ENCODE peak calls at places on chromosomes 16 and 17, in seven cellular contexts. One of them, this sample, is unnamed.

GRCh38 chr16:2963074-2963610 is 933 bp upstream of the KREMEN2 start:
- DNase-seq in IMR-90: no peak
- DNase-seq in trophoblast cell: no peak
- DNase-seq in neuronal stem cell: no peak
- DNase-seq in mesendoderm: no peak
- DNase-seq in H9: no peak
- DNase-seq in mesenchymal stem cell: no peak
- DNase-seq in this sample: no peak

GRCh38 chr17:74113326-74113725 is 90.2 kb upstream of the RPL38 start:
- DNase-seq in IMR-90: no peak
- DNase-seq in trophoblast cell: no peak
- DNase-seq in neuronal stem cell: no peak
- DNase-seq in mesendoderm: no peak
- DNase-seq in H9: no peak
- DNase-seq in mesenchymal stem cell: no peak
- DNase-seq in this sample: no peak

GRCh38 chr17:2755941-2756724 is 6.7 kb upstream of the CCDC92B start:
- DNase-seq in IMR-90: no peak
- DNase-seq in trophoblast cell: no peak
- DNase-seq in neuronal stem cell: peak
- DNase-seq in mesendoderm: peak
- DNase-seq in H9: peak
- DNase-seq in mesenchymal stem cell: no peak
- DNase-seq in this sample: no peak

GRCh38 chr17:20028436-20028835 is 19.3 kb downstream of the SPECC1 start:
- DNase-seq in IMR-90: no peak
- DNase-seq in trophoblast cell: no peak
- DNase-seq in neuronal stem cell: no peak
- DNase-seq in mesendoderm: no peak
- DNase-seq in H9: no peak
- DNase-seq in mesenchymal stem cell: no peak
- DNase-seq in this sample: no peak

GRCh38 chr17:56699186-56699895 is 105.8 kb downstream of the NOG start:
- DNase-seq in IMR-90: peak
- DNase-seq in trophoblast cell: peak
- DNase-seq in neuronal stem cell: peak
- DNase-seq in mesendoderm: peak
- DNase-seq in H9: peak
- DNase-seq in mesenchymal stem cell: peak
- DNase-seq in this sample: peak

GRCh38 chr17:50260501-50260911 is 13.8 kb upstream of the TMEM92 start:
- DNase-seq in IMR-90: no peak
- DNase-seq in trophoblast cell: no peak
- DNase-seq in neuronal stem cell: no peak
- DNase-seq in mesendoderm: no peak
- DNase-seq in H9: no peak
- DNase-seq in mesenchymal stem cell: no peak
- DNase-seq in this sample: no peak

GRCh38 chr16:15576960-15577958 is 65.7 kb downstream of the MARF1 start:
- DNase-seq in IMR-90: no peak
- DNase-seq in trophoblast cell: no peak
- DNase-seq in neuronal stem cell: no peak
- DNase-seq in mesendoderm: no peak
- DNase-seq in H9: no peak
- DNase-seq in mesenchymal stem cell: no peak
- DNase-seq in this sample: no peak

GRCh38 chr16:79601092-79601977 is 798 bp upstream of the MAF start:
- DNase-seq in IMR-90: no peak
- DNase-seq in trophoblast cell: peak
- DNase-seq in neuronal stem cell: peak
- DNase-seq in mesendoderm: peak
- DNase-seq in H9: peak
- DNase-seq in mesenchymal stem cell: peak
- DNase-seq in this sample: no peak

GRCh38 chr16:10961231-10961630 is 16.9 kb downstream of the CLEC16A start:
- DNase-seq in IMR-90: peak
- DNase-seq in trophoblast cell: peak
- DNase-seq in neuronal stem cell: no peak
- DNase-seq in mesendoderm: peak
- DNase-seq in H9: no peak
- DNase-seq in mesenchymal stem cell: peak
- DNase-seq in this sample: no peak

GRCh38 chr17:42673885-42674754 is 2.7 kb downstream of the PLEKHH3 start:
- DNase-seq in IMR-90: peak
- DNase-seq in trophoblast cell: no peak
- DNase-seq in neuronal stem cell: no peak
- DNase-seq in mesendoderm: peak
- DNase-seq in H9: peak
- DNase-seq in mesenchymal stem cell: peak
- DNase-seq in this sample: peak

GRCh38 chr16:48963901-48964615 is 317.6 kb downstream of the CBLN1 start:
- DNase-seq in IMR-90: peak
- DNase-seq in trophoblast cell: peak
- DNase-seq in neuronal stem cell: no peak
- DNase-seq in mesendoderm: peak
- DNase-seq in H9: no peak
- DNase-seq in mesenchymal stem cell: peak
- DNase-seq in this sample: no peak

GRCh38 chr17:41494524-41494923 is 4.8 kb upstream of the KRT36 start:
- DNase-seq in IMR-90: peak
- DNase-seq in trophoblast cell: no peak
- DNase-seq in neuronal stem cell: no peak
- DNase-seq in mesendoderm: peak
- DNase-seq in H9: no peak
- DNase-seq in mesenchymal stem cell: peak
- DNase-seq in this sample: no peak

GRCh38 chr17:41976142-41976768 is 9.7 kb downstream of the CNP start:
- DNase-seq in IMR-90: no peak
- DNase-seq in trophoblast cell: no peak
- DNase-seq in neuronal stem cell: no peak
- DNase-seq in mesendoderm: no peak
- DNase-seq in H9: no peak
- DNase-seq in mesenchymal stem cell: no peak
- DNase-seq in this sample: no peak

GRCh38 chr16:58937661-58938060 is 203.5 kb upstream of the GOT2 start:
- DNase-seq in IMR-90: no peak
- DNase-seq in trophoblast cell: no peak
- DNase-seq in neuronal stem cell: no peak
- DNase-seq in mesendoderm: no peak
- DNase-seq in H9: no peak
- DNase-seq in mesenchymal stem cell: no peak
- DNase-seq in this sample: no peak

GRCh38 chr16:10929853-10930754 is 12.2 kb downstream of the DEXI start:
- DNase-seq in IMR-90: no peak
- DNase-seq in trophoblast cell: no peak
- DNase-seq in neuronal stem cell: no peak
- DNase-seq in mesendoderm: no peak
- DNase-seq in H9: no peak
- DNase-seq in mesenchymal stem cell: no peak
- DNase-seq in this sample: no peak

GRCh38 chr17:37737971-37738370 is 6.9 kb downstream of the HNF1B start:
- DNase-seq in IMR-90: peak
- DNase-seq in trophoblast cell: no peak
- DNase-seq in neuronal stem cell: no peak
- DNase-seq in mesendoderm: peak
- DNase-seq in H9: no peak
- DNase-seq in mesenchymal stem cell: peak
- DNase-seq in this sample: no peak

GRCh38 chr16:11094075-11094593 is 149.8 kb downstream of the CLEC16A start:
- DNase-seq in IMR-90: peak
- DNase-seq in trophoblast cell: peak
- DNase-seq in neuronal stem cell: no peak
- DNase-seq in mesendoderm: peak
- DNase-seq in H9: no peak
- DNase-seq in mesenchymal stem cell: peak
- DNase-seq in this sample: no peak

GRCh38 chr17:68599091-68599872 is 1.9 kb downstream of the FAM20A start:
- DNase-seq in IMR-90: no peak
- DNase-seq in trophoblast cell: no peak
- DNase-seq in neuronal stem cell: no peak
- DNase-seq in mesendoderm: no peak
- DNase-seq in H9: no peak
- DNase-seq in mesenchymal stem cell: peak
- DNase-seq in this sample: no peak

GRCh38 chr16:85396879-85397871 is 215.9 kb upstream of the GSE1 start:
- DNase-seq in IMR-90: no peak
- DNase-seq in trophoblast cell: peak
- DNase-seq in neuronal stem cell: no peak
- DNase-seq in mesendoderm: no peak
- DNase-seq in H9: peak
- DNase-seq in mesenchymal stem cell: peak
- DNase-seq in this sample: peak

GRCh38 chr17:29836643-29837042 is 93.4 kb downstream of the SSH2 start:
- DNase-seq in IMR-90: peak
- DNase-seq in trophoblast cell: no peak
- DNase-seq in neuronal stem cell: no peak
- DNase-seq in mesendoderm: no peak
- DNase-seq in H9: no peak
- DNase-seq in mesenchymal stem cell: peak
- DNase-seq in this sample: no peak

GRCh38 chr17:3796110-3796821 is 4.7 kb downstream of the ITGAE start:
- DNase-seq in IMR-90: no peak
- DNase-seq in trophoblast cell: no peak
- DNase-seq in neuronal stem cell: no peak
- DNase-seq in mesendoderm: no peak
- DNase-seq in H9: no peak
- DNase-seq in mesenchymal stem cell: no peak
- DNase-seq in this sample: no peak

GRCh38 chr17:30363715-30364202 is 15.0 kb upstream of the CPD start:
- DNase-seq in IMR-90: peak
- DNase-seq in trophoblast cell: peak
- DNase-seq in neuronal stem cell: no peak
- DNase-seq in mesendoderm: no peak
- DNase-seq in H9: no peak
- DNase-seq in mesenchymal stem cell: peak
- DNase-seq in this sample: no peak

GRCh38 chr17:37312137-37312923 is 63.5 kb upstream of the C17orf78 start:
- DNase-seq in IMR-90: no peak
- DNase-seq in trophoblast cell: no peak
- DNase-seq in neuronal stem cell: no peak
- DNase-seq in mesendoderm: peak
- DNase-seq in H9: no peak
- DNase-seq in mesenchymal stem cell: peak
- DNase-seq in this sample: no peak

GRCh38 chr16:12532871-12533610 is 270.6 kb downstream of the CPPED1 start:
- DNase-seq in IMR-90: no peak
- DNase-seq in trophoblast cell: no peak
- DNase-seq in neuronal stem cell: no peak
- DNase-seq in mesendoderm: no peak
- DNase-seq in H9: no peak
- DNase-seq in mesenchymal stem cell: no peak
- DNase-seq in this sample: no peak

GRCh38 chr17:4870850-4871249 is 28.5 kb upstream of the C17orf107 start:
- DNase-seq in IMR-90: no peak
- DNase-seq in trophoblast cell: no peak
- DNase-seq in neuronal stem cell: no peak
- DNase-seq in mesendoderm: no peak
- DNase-seq in H9: no peak
- DNase-seq in mesenchymal stem cell: no peak
- DNase-seq in this sample: no peak

GRCh38 chr17:43995150-43995471 is 9.3 kb upstream of the NAGS start:
- DNase-seq in IMR-90: no peak
- DNase-seq in trophoblast cell: no peak
- DNase-seq in neuronal stem cell: no peak
- DNase-seq in mesendoderm: no peak
- DNase-seq in H9: no peak
- DNase-seq in mesenchymal stem cell: no peak
- DNase-seq in this sample: no peak

GRCh38 chr17:43987131-43988021 is 17.0 kb upstream of the NAGS start:
- DNase-seq in IMR-90: no peak
- DNase-seq in trophoblast cell: no peak
- DNase-seq in neuronal stem cell: no peak
- DNase-seq in mesendoderm: no peak
- DNase-seq in H9: no peak
- DNase-seq in mesenchymal stem cell: no peak
- DNase-seq in this sample: no peak

GRCh38 chr17:43988301-43988700 is 16.1 kb upstream of the NAGS start:
- DNase-seq in IMR-90: no peak
- DNase-seq in trophoblast cell: no peak
- DNase-seq in neuronal stem cell: no peak
- DNase-seq in mesendoderm: no peak
- DNase-seq in H9: no peak
- DNase-seq in mesenchymal stem cell: no peak
- DNase-seq in this sample: no peak

GRCh38 chr17:43994272-43995149 is 9.9 kb upstream of the NAGS start:
- DNase-seq in IMR-90: peak
- DNase-seq in trophoblast cell: peak
- DNase-seq in neuronal stem cell: no peak
- DNase-seq in mesendoderm: peak
- DNase-seq in H9: peak
- DNase-seq in mesenchymal stem cell: peak
- DNase-seq in this sample: no peak

GRCh38 chr17:43992641-43993040 is 11.8 kb upstream of the NAGS start:
- DNase-seq in IMR-90: no peak
- DNase-seq in trophoblast cell: no peak
- DNase-seq in neuronal stem cell: no peak
- DNase-seq in mesendoderm: no peak
- DNase-seq in H9: no peak
- DNase-seq in mesenchymal stem cell: no peak
- DNase-seq in this sample: no peak
- H3K4ac ChIP-seq in IMR-90: no peak
- H3K4ac ChIP-seq in trophoblast cell: no peak
- H3K4ac ChIP-seq in neuronal stem cell: no peak
- H3K4ac ChIP-seq in mesendoderm: no peak
- H3K4ac ChIP-seq in H9: no peak
- H3K4ac ChIP-seq in mesenchymal stem cell: no peak
- H3K4ac ChIP-seq in this sample: no peak

GRCh38 chr16:83285921-83286320 is 521.9 kb upstream of the HSBP1 start:
- DNase-seq in IMR-90: no peak
- DNase-seq in trophoblast cell: no peak
- DNase-seq in neuronal stem cell: no peak
- DNase-seq in mesendoderm: no peak
- DNase-seq in H9: no peak
- DNase-seq in mesenchymal stem cell: no peak
- DNase-seq in this sample: no peak
- H3K4ac ChIP-seq in IMR-90: no peak
- H3K4ac ChIP-seq in trophoblast cell: no peak
- H3K4ac ChIP-seq in neuronal stem cell: no peak
- H3K4ac ChIP-seq in mesendoderm: no peak
- H3K4ac ChIP-seq in H9: no peak
- H3K4ac ChIP-seq in mesenchymal stem cell: no peak
- H3K4ac ChIP-seq in this sample: no peak

DNA sequence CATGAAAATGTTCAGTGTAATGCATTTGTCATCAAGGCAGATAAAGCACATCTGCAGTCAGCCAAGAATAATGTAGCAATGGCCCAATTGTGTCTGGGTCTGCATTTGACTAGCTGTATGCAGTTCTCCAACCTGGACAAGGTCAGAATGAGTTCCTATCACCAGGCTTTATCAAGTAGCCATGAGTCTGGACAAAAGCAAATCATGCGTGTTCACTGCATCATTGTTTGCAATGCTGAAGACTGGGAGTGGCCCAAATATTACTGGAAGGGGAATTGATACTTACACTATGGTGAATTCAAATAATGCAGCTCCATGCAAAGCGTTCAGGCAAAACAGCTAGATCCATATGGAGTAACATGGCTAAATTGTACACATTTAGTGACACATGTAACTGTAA is 250.9 kb downstream of the TOX3 start:
- DNase-seq in IMR-90: no peak
- DNase-seq in trophoblast cell: no peak
- DNase-seq in neuronal stem cell: no peak
- DNase-seq in mesendoderm: no peak
- DNase-seq in H9: no peak
- DNase-seq in mesenchymal stem cell: no peak
- DNase-seq in this sample: no peak
- H3K4ac ChIP-seq in IMR-90: no peak
- H3K4ac ChIP-seq in trophoblast cell: no peak
- H3K4ac ChIP-seq in neuronal stem cell: no peak
- H3K4ac ChIP-seq in mesendoderm: no peak
- H3K4ac ChIP-seq in H9: no peak
- H3K4ac ChIP-seq in mesenchymal stem cell: no peak
- H3K4ac ChIP-seq in this sample: no peak

GRCh38 chr16:88639231-88640038 is 1.1 kb downstream of the IL17C start:
- DNase-seq in IMR-90: no peak
- DNase-seq in trophoblast cell: peak
- DNase-seq in neuronal stem cell: no peak
- DNase-seq in mesendoderm: peak
- DNase-seq in H9: peak
- DNase-seq in mesenchymal stem cell: no peak
- DNase-seq in this sample: peak
- H3K4ac ChIP-seq in IMR-90: no peak
- H3K4ac ChIP-seq in trophoblast cell: no peak
- H3K4ac ChIP-seq in neuronal stem cell: no peak
- H3K4ac ChIP-seq in mesendoderm: no peak
- H3K4ac ChIP-seq in H9: no peak
- H3K4ac ChIP-seq in mesenchymal stem cell: no peak
- H3K4ac ChIP-seq in this sample: peak